ENCODE peak calls at places on chromosomes 11 and 22, in seven cellular contexts. One of them, this sample, is unnamed.

GRCh38 chr11:11589385-11589890 is 32.4 kb downstream of the GALNT18 start:
- DNase-seq in stimulated activated CD4-positive, alpha-beta T cell treated with anti-CD3 and anti-CD28 coated beads, Interleukin-12 subunit alpha, Interleukin-12 subunit beta, amount 100 ng/mL, for 24 hours: no peak
- DNase-seq in HCT116: no peak
- DNase-seq in brain microvascular endothelial cell: no peak
- DNase-seq in nephron progenitor cell: no peak
- DNase-seq in H4: no peak
- DNase-seq in dorsolateral prefrontal cortex: no peak
- DNase-seq in this sample: no peak

GRCh38 chr22:19775496-19776325 is 15.1 kb downstream of the TBX1 start:
- DNase-seq in H4: no peak
- DNase-seq in dorsolateral prefrontal cortex: no peak
- DNase-seq in nephron progenitor cell: no peak
- DNase-seq in brain microvascular endothelial cell: no peak
- DNase-seq in stimulated activated CD4-positive, alpha-beta T cell treated with anti-CD3 and anti-CD28 coated beads, Interleukin-12 subunit alpha, Interleukin-12 subunit beta, amount 100 ng/mL, for 24 hours: no peak
- DNase-seq in HCT116: no peak
- DNase-seq in this sample: no peak

GRCh38 chr11:61861634-61862033 is 29.7 kb downstream of the FADS3 start:
- DNase-seq in stimulated activated CD4-positive, alpha-beta T cell treated with anti-CD3 and anti-CD28 coated beads, Interleukin-12 subunit alpha, Interleukin-12 subunit beta, amount 100 ng/mL, for 24 hours: no peak
- DNase-seq in dorsolateral prefrontal cortex: no peak
- DNase-seq in nephron progenitor cell: no peak
- DNase-seq in H4: no peak
- DNase-seq in HCT116: no peak
- DNase-seq in brain microvascular endothelial cell: no peak
- DNase-seq in this sample: no peak

GRCh38 chr22:41828516-41828915 is 4.4 kb upstream of the SREBF2 start:
- DNase-seq in stimulated activated CD4-positive, alpha-beta T cell treated with anti-CD3 and anti-CD28 coated beads, Interleukin-12 subunit alpha, Interleukin-12 subunit beta, amount 100 ng/mL, for 24 hours: no peak
- DNase-seq in H4: no peak
- DNase-seq in nephron progenitor cell: no peak
- DNase-seq in brain microvascular endothelial cell: no peak
- DNase-seq in dorsolateral prefrontal cortex: no peak
- DNase-seq in HCT116: no peak
- DNase-seq in this sample: no peak

GRCh38 chr11:115459563-115459962 is 44.7 kb downstream of the CADM1 start:
- DNase-seq in nephron progenitor cell: no peak
- DNase-seq in stimulated activated CD4-positive, alpha-beta T cell treated with anti-CD3 and anti-CD28 coated beads, Interleukin-12 subunit alpha, Interleukin-12 subunit beta, amount 100 ng/mL, for 24 hours: no peak
- DNase-seq in HCT116: no peak
- DNase-seq in dorsolateral prefrontal cortex: no peak
- DNase-seq in brain microvascular endothelial cell: no peak
- DNase-seq in H4: no peak
- DNase-seq in this sample: no peak

GRCh38 chr11:96168623-96169022 is 174.4 kb downstream of the MAML2 start:
- DNase-seq in stimulated activated CD4-positive, alpha-beta T cell treated with anti-CD3 and anti-CD28 coated beads, Interleukin-12 subunit alpha, Interleukin-12 subunit beta, amount 100 ng/mL, for 24 hours: no peak
- DNase-seq in HCT116: no peak
- DNase-seq in nephron progenitor cell: no peak
- DNase-seq in H4: peak; percentile 71
- DNase-seq in dorsolateral prefrontal cortex: no peak
- DNase-seq in brain microvascular endothelial cell: peak; percentile 85
- DNase-seq in this sample: no peak

GRCh38 chr22:43566561-43567332 is 154.9 kb downstream of the MPPED1 start:
- DNase-seq in HCT116: no peak
- DNase-seq in dorsolateral prefrontal cortex: no peak
- DNase-seq in H4: no peak
- DNase-seq in stimulated activated CD4-positive, alpha-beta T cell treated with anti-CD3 and anti-CD28 coated beads, Interleukin-12 subunit alpha, Interleukin-12 subunit beta, amount 100 ng/mL, for 24 hours: no peak
- DNase-seq in brain microvascular endothelial cell: no peak
- DNase-seq in nephron progenitor cell: no peak
- DNase-seq in this sample: no peak

GRCh38 chr11:1844221-1845094 is 5.7 kb downstream of the TNNI2 start:
- DNase-seq in nephron progenitor cell: no peak
- DNase-seq in HCT116: no peak
- DNase-seq in H4: no peak
- DNase-seq in brain microvascular endothelial cell: no peak
- DNase-seq in stimulated activated CD4-positive, alpha-beta T cell treated with anti-CD3 and anti-CD28 coated beads, Interleukin-12 subunit alpha, Interleukin-12 subunit beta, amount 100 ng/mL, for 24 hours: no peak
- DNase-seq in dorsolateral prefrontal cortex: no peak
- DNase-seq in this sample: no peak

GRCh38 chr11:68727783-68728182 is 23.5 kb downstream of the TESMIN start:
- DNase-seq in stimulated activated CD4-positive, alpha-beta T cell treated with anti-CD3 and anti-CD28 coated beads, Interleukin-12 subunit alpha, Interleukin-12 subunit beta, amount 100 ng/mL, for 24 hours: no peak
- DNase-seq in brain microvascular endothelial cell: no peak
- DNase-seq in H4: no peak
- DNase-seq in nephron progenitor cell: no peak
- DNase-seq in HCT116: no peak
- DNase-seq in dorsolateral prefrontal cortex: no peak
- DNase-seq in this sample: no peak

GRCh38 chr11:120105576-120105975 is 32.3 kb downstream of the TRIM29 start:
- DNase-seq in nephron progenitor cell: no peak
- DNase-seq in HCT116: no peak
- DNase-seq in brain microvascular endothelial cell: no peak
- DNase-seq in stimulated activated CD4-positive, alpha-beta T cell treated with anti-CD3 and anti-CD28 coated beads, Interleukin-12 subunit alpha, Interleukin-12 subunit beta, amount 100 ng/mL, for 24 hours: no peak
- DNase-seq in dorsolateral prefrontal cortex: no peak
- DNase-seq in H4: no peak
- DNase-seq in this sample: no peak

GRCh38 chr11:61828629-61829407 is 718 bp downstream of the FADS2 start:
- DNase-seq in brain microvascular endothelial cell: no peak
- DNase-seq in dorsolateral prefrontal cortex: peak; percentile 37
- DNase-seq in H4: no peak
- DNase-seq in stimulated activated CD4-positive, alpha-beta T cell treated with anti-CD3 and anti-CD28 coated beads, Interleukin-12 subunit alpha, Interleukin-12 subunit beta, amount 100 ng/mL, for 24 hours: no peak
- DNase-seq in HCT116: no peak
- DNase-seq in nephron progenitor cell: peak; percentile 63
- DNase-seq in this sample: peak; percentile 49

GRCh38 chr11:69483170-69483569 is 1.7 kb downstream of the LINC01488 start:
- DNase-seq in brain microvascular endothelial cell: no peak
- DNase-seq in stimulated activated CD4-positive, alpha-beta T cell treated with anti-CD3 and anti-CD28 coated beads, Interleukin-12 subunit alpha, Interleukin-12 subunit beta, amount 100 ng/mL, for 24 hours: no peak
- DNase-seq in dorsolateral prefrontal cortex: no peak
- DNase-seq in HCT116: no peak
- DNase-seq in H4: no peak
- DNase-seq in nephron progenitor cell: no peak
- DNase-seq in this sample: no peak

GRCh38 chr11:70885721-70886305 is 366.6 kb downstream of the SHANK2 start:
- DNase-seq in stimulated activated CD4-positive, alpha-beta T cell treated with anti-CD3 and anti-CD28 coated beads, Interleukin-12 subunit alpha, Interleukin-12 subunit beta, amount 100 ng/mL, for 24 hours: no peak
- DNase-seq in brain microvascular endothelial cell: peak; percentile 27
- DNase-seq in H4: no peak
- DNase-seq in nephron progenitor cell: no peak
- DNase-seq in HCT116: no peak
- DNase-seq in dorsolateral prefrontal cortex: no peak
- DNase-seq in this sample: no peak

GRCh38 chr22:31286360-31287255 is 5.7 kb downstream of the PIK3IP1 start:
- DNase-seq in nephron progenitor cell: no peak
- DNase-seq in HCT116: no peak
- DNase-seq in dorsolateral prefrontal cortex: no peak
- DNase-seq in stimulated activated CD4-positive, alpha-beta T cell treated with anti-CD3 and anti-CD28 coated beads, Interleukin-12 subunit alpha, Interleukin-12 subunit beta, amount 100 ng/mL, for 24 hours: no peak
- DNase-seq in H4: no peak
- DNase-seq in brain microvascular endothelial cell: no peak
- DNase-seq in this sample: no peak

GRCh38 chr11:110903830-110904229 is 191.6 kb upstream of the ARHGAP20 start:
- DNase-seq in stimulated activated CD4-positive, alpha-beta T cell treated with anti-CD3 and anti-CD28 coated beads, Interleukin-12 subunit alpha, Interleukin-12 subunit beta, amount 100 ng/mL, for 24 hours: no peak
- DNase-seq in nephron progenitor cell: no peak
- DNase-seq in dorsolateral prefrontal cortex: no peak
- DNase-seq in H4: no peak
- DNase-seq in HCT116: no peak
- DNase-seq in brain microvascular endothelial cell: peak; percentile 32
- DNase-seq in this sample: no peak

GRCh38 chr22:41537203-41537602 is 7.1 kb downstream of the POLR3H start:
- DNase-seq in H4: no peak
- DNase-seq in HCT116: no peak
- DNase-seq in brain microvascular endothelial cell: no peak
- DNase-seq in dorsolateral prefrontal cortex: no peak
- DNase-seq in nephron progenitor cell: no peak
- DNase-seq in stimulated activated CD4-positive, alpha-beta T cell treated with anti-CD3 and anti-CD28 coated beads, Interleukin-12 subunit alpha, Interleukin-12 subunit beta, amount 100 ng/mL, for 24 hours: no peak
- DNase-seq in this sample: no peak

GRCh38 chr11:62713343-62713742 is 5.9 kb downstream of the GNG3 start:
- DNase-seq in stimulated activated CD4-positive, alpha-beta T cell treated with anti-CD3 and anti-CD28 coated beads, Interleukin-12 subunit alpha, Interleukin-12 subunit beta, amount 100 ng/mL, for 24 hours: no peak
- DNase-seq in dorsolateral prefrontal cortex: no peak
- DNase-seq in nephron progenitor cell: no peak
- DNase-seq in H4: no peak
- DNase-seq in brain microvascular endothelial cell: no peak
- DNase-seq in HCT116: no peak
- DNase-seq in this sample: no peak

GRCh38 chr11:31408205-31408604 is 38.5 kb downstream of the DNAJC24 start:
- DNase-seq in dorsolateral prefrontal cortex: no peak
- DNase-seq in stimulated activated CD4-positive, alpha-beta T cell treated with anti-CD3 and anti-CD28 coated beads, Interleukin-12 subunit alpha, Interleukin-12 subunit beta, amount 100 ng/mL, for 24 hours: no peak
- DNase-seq in nephron progenitor cell: no peak
- DNase-seq in H4: no peak
- DNase-seq in HCT116: no peak
- DNase-seq in brain microvascular endothelial cell: no peak
- DNase-seq in this sample: no peak

GRCh38 chr11:122186439-122187080 is 70.5 kb upstream of the BLID start:
- DNase-seq in nephron progenitor cell: no peak
- DNase-seq in dorsolateral prefrontal cortex: no peak
- DNase-seq in brain microvascular endothelial cell: peak; percentile 87
- DNase-seq in stimulated activated CD4-positive, alpha-beta T cell treated with anti-CD3 and anti-CD28 coated beads, Interleukin-12 subunit alpha, Interleukin-12 subunit beta, amount 100 ng/mL, for 24 hours: no peak
- DNase-seq in H4: peak; percentile 82
- DNase-seq in HCT116: peak; percentile 73
- DNase-seq in this sample: no peak

GRCh38 chr22:42022162-42022847 is 23.7 kb downstream of the WBP2NL start:
- DNase-seq in dorsolateral prefrontal cortex: no peak
- DNase-seq in HCT116: no peak
- DNase-seq in stimulated activated CD4-positive, alpha-beta T cell treated with anti-CD3 and anti-CD28 coated beads, Interleukin-12 subunit alpha, Interleukin-12 subunit beta, amount 100 ng/mL, for 24 hours: no peak
- DNase-seq in brain microvascular endothelial cell: no peak
- DNase-seq in nephron progenitor cell: no peak
- DNase-seq in H4: peak; percentile 39
- DNase-seq in this sample: no peak

GRCh38 chr11:15367695-15368094 is 253.0 kb downstream of the INSC start:
- DNase-seq in brain microvascular endothelial cell: no peak
- DNase-seq in H4: no peak
- DNase-seq in nephron progenitor cell: no peak
- DNase-seq in stimulated activated CD4-positive, alpha-beta T cell treated with anti-CD3 and anti-CD28 coated beads, Interleukin-12 subunit alpha, Interleukin-12 subunit beta, amount 100 ng/mL, for 24 hours: no peak
- DNase-seq in dorsolateral prefrontal cortex: no peak
- DNase-seq in HCT116: no peak
- DNase-seq in this sample: no peak

GRCh38 chr22:46958649-46959048 is 196.2 kb downstream of the TBC1D22A start:
- DNase-seq in HCT116: no peak
- DNase-seq in nephron progenitor cell: no peak
- DNase-seq in H4: no peak
- DNase-seq in brain microvascular endothelial cell: no peak
- DNase-seq in dorsolateral prefrontal cortex: no peak
- DNase-seq in stimulated activated CD4-positive, alpha-beta T cell treated with anti-CD3 and anti-CD28 coated beads, Interleukin-12 subunit alpha, Interleukin-12 subunit beta, amount 100 ng/mL, for 24 hours: no peak
- DNase-seq in this sample: no peak

GRCh38 chr11:134889832-134890231 is 477.8 kb upstream of the B3GAT1 start:
- DNase-seq in nephron progenitor cell: no peak
- DNase-seq in stimulated activated CD4-positive, alpha-beta T cell treated with anti-CD3 and anti-CD28 coated beads, Interleukin-12 subunit alpha, Interleukin-12 subunit beta, amount 100 ng/mL, for 24 hours: no peak
- DNase-seq in brain microvascular endothelial cell: no peak
- DNase-seq in dorsolateral prefrontal cortex: no peak
- DNase-seq in H4: no peak
- DNase-seq in HCT116: no peak
- DNase-seq in this sample: no peak

GRCh38 chr11:2826679-2827056 is 58.9 kb downstream of the CDKN1C start:
- DNase-seq in brain microvascular endothelial cell: no peak
- DNase-seq in nephron progenitor cell: no peak
- DNase-seq in dorsolateral prefrontal cortex: no peak
- DNase-seq in HCT116: no peak
- DNase-seq in stimulated activated CD4-positive, alpha-beta T cell treated with anti-CD3 and anti-CD28 coated beads, Interleukin-12 subunit alpha, Interleukin-12 subunit beta, amount 100 ng/mL, for 24 hours: no peak
- DNase-seq in H4: no peak
- DNase-seq in this sample: no peak

GRCh38 chr11:118537409-118537980 is 6.5 kb downstream of the TMEM25 start:
- DNase-seq in nephron progenitor cell: no peak
- DNase-seq in H4: no peak
- DNase-seq in brain microvascular endothelial cell: peak; percentile 14
- DNase-seq in dorsolateral prefrontal cortex: no peak
- DNase-seq in HCT116: no peak
- DNase-seq in stimulated activated CD4-positive, alpha-beta T cell treated with anti-CD3 and anti-CD28 coated beads, Interleukin-12 subunit alpha, Interleukin-12 subunit beta, amount 100 ng/mL, for 24 hours: no peak
- DNase-seq in this sample: no peak

GRCh38 chr11:104390696-104391095 is 226.7 kb upstream of the PDGFD start:
- DNase-seq in dorsolateral prefrontal cortex: no peak
- DNase-seq in brain microvascular endothelial cell: peak; percentile 25
- DNase-seq in nephron progenitor cell: no peak
- DNase-seq in HCT116: no peak
- DNase-seq in stimulated activated CD4-positive, alpha-beta T cell treated with anti-CD3 and anti-CD28 coated beads, Interleukin-12 subunit alpha, Interleukin-12 subunit beta, amount 100 ng/mL, for 24 hours: no peak
- DNase-seq in H4: no peak
- DNase-seq in this sample: no peak

GRCh38 chr11:10497371-10498021 is 42.4 kb downstream of the AMPD3 start:
- DNase-seq in dorsolateral prefrontal cortex: no peak
- DNase-seq in nephron progenitor cell: peak; percentile 29
- DNase-seq in H4: no peak
- DNase-seq in HCT116: no peak
- DNase-seq in brain microvascular endothelial cell: no peak
- DNase-seq in stimulated activated CD4-positive, alpha-beta T cell treated with anti-CD3 and anti-CD28 coated beads, Interleukin-12 subunit alpha, Interleukin-12 subunit beta, amount 100 ng/mL, for 24 hours: no peak
- DNase-seq in this sample: no peak

GRCh38 chr11:135062994-135063393 is 651.0 kb upstream of the B3GAT1 start:
- DNase-seq in brain microvascular endothelial cell: no peak
- DNase-seq in H4: no peak
- DNase-seq in nephron progenitor cell: no peak
- DNase-seq in HCT116: no peak
- DNase-seq in stimulated activated CD4-positive, alpha-beta T cell treated with anti-CD3 and anti-CD28 coated beads, Interleukin-12 subunit alpha, Interleukin-12 subunit beta, amount 100 ng/mL, for 24 hours: no peak
- DNase-seq in dorsolateral prefrontal cortex: no peak
- DNase-seq in this sample: no peak

GRCh38 chr11:65445101-65445603 is 22.6 kb downstream of the NEAT1 start:
- DNase-seq in nephron progenitor cell: no peak
- DNase-seq in brain microvascular endothelial cell: peak; percentile 48
- DNase-seq in stimulated activated CD4-positive, alpha-beta T cell treated with anti-CD3 and anti-CD28 coated beads, Interleukin-12 subunit alpha, Interleukin-12 subunit beta, amount 100 ng/mL, for 24 hours: no peak
- DNase-seq in HCT116: no peak
- DNase-seq in H4: no peak
- DNase-seq in dorsolateral prefrontal cortex: no peak
- DNase-seq in this sample: no peak

GRCh38 chr11:92140021-92140420 is 84.6 kb upstream of the FAT3 start:
- DNase-seq in brain microvascular endothelial cell: no peak
- DNase-seq in nephron progenitor cell: no peak
- DNase-seq in H4: no peak
- DNase-seq in HCT116: no peak
- DNase-seq in stimulated activated CD4-positive, alpha-beta T cell treated with anti-CD3 and anti-CD28 coated beads, Interleukin-12 subunit alpha, Interleukin-12 subunit beta, amount 100 ng/mL, for 24 hours: no peak
- DNase-seq in dorsolateral prefrontal cortex: no peak
- DNase-seq in this sample: no peak

GRCh38 chr11:15972838-15973237 is 383.5 kb downstream of the SOX6 start:
- DNase-seq in nephron progenitor cell: no peak
- DNase-seq in HCT116: no peak
- DNase-seq in H4: no peak
- DNase-seq in dorsolateral prefrontal cortex: no peak
- DNase-seq in brain microvascular endothelial cell: no peak
- DNase-seq in stimulated activated CD4-positive, alpha-beta T cell treated with anti-CD3 and anti-CD28 coated beads, Interleukin-12 subunit alpha, Interleukin-12 subunit beta, amount 100 ng/mL, for 24 hours: no peak
- DNase-seq in this sample: no peak

GRCh38 chr11:396948-397548 is 3.0 kb downstream of the PKP3 start:
- DNase-seq in H4: peak; percentile 68
- DNase-seq in nephron progenitor cell: no peak
- DNase-seq in stimulated activated CD4-positive, alpha-beta T cell treated with anti-CD3 and anti-CD28 coated beads, Interleukin-12 subunit alpha, Interleukin-12 subunit beta, amount 100 ng/mL, for 24 hours: no peak
- DNase-seq in dorsolateral prefrontal cortex: peak; percentile 50
- DNase-seq in HCT116: no peak
- DNase-seq in brain microvascular endothelial cell: peak; percentile 68
- DNase-seq in this sample: no peak

GRCh38 chr11:120985718-120986569 is 38.0 kb upstream of the TBCEL start:
- DNase-seq in HCT116: no peak
- DNase-seq in dorsolateral prefrontal cortex: peak; percentile 16
- DNase-seq in stimulated activated CD4-positive, alpha-beta T cell treated with anti-CD3 and anti-CD28 coated beads, Interleukin-12 subunit alpha, Interleukin-12 subunit beta, amount 100 ng/mL, for 24 hours: peak; percentile 11
- DNase-seq in nephron progenitor cell: peak; percentile 79
- DNase-seq in H4: no peak
- DNase-seq in brain microvascular endothelial cell: peak; percentile 9
- DNase-seq in this sample: no peak